ENCODE peak calls at places on chromosomes 2 and 18, in nine cellular contexts. One of them, this sample, is unnamed.

GRCh38 chr2:9832586-9832985 is 10.7 kb upstream of the TAF1B start:
- DNase-seq in lower leg skin: no peak
- DNase-seq in stomach: no peak
- DNase-seq in body of pancreas: no peak
- DNase-seq in A549: no peak
- DNase-seq in gastrocnemius medialis: no peak
- DNase-seq in uterus: no peak
- DNase-seq in IMR-90: peak; percentile 63
- DNase-seq in adrenal gland: no peak
- DNase-seq in this sample: no peak

GRCh38 chr2:123419976-123420375 is 605.1 kb upstream of the CNTNAP5 start:
- DNase-seq in lower leg skin: no peak
- DNase-seq in stomach: no peak
- DNase-seq in body of pancreas: no peak
- DNase-seq in A549: no peak
- DNase-seq in gastrocnemius medialis: no peak
- DNase-seq in uterus: no peak
- DNase-seq in IMR-90: no peak
- DNase-seq in adrenal gland: no peak
- DNase-seq in this sample: no peak

GRCh38 chr18:24115628-24116027 is 23.2 kb upstream of the CABYR start:
- DNase-seq in lower leg skin: no peak
- DNase-seq in stomach: no peak
- DNase-seq in body of pancreas: no peak
- DNase-seq in A549: no peak
- DNase-seq in gastrocnemius medialis: no peak
- DNase-seq in uterus: no peak
- DNase-seq in IMR-90: no peak
- DNase-seq in adrenal gland: no peak
- DNase-seq in this sample: peak; percentile 41

GRCh38 chr2:214410918-214411554 is at the start of gene VWC2L:
- DNase-seq in lower leg skin: no peak
- DNase-seq in stomach: peak; percentile 37
- DNase-seq in body of pancreas: peak; percentile 62
- DNase-seq in A549: peak; percentile 1
- DNase-seq in gastrocnemius medialis: peak; percentile 5
- DNase-seq in uterus: peak; percentile 10
- DNase-seq in IMR-90: peak; percentile 76
- DNase-seq in adrenal gland: peak; percentile 53
- DNase-seq in this sample: peak; percentile 70

GRCh38 chr2:69762513-69763494 is 20.9 kb downstream of the ANXA4 start:
- DNase-seq in lower leg skin: no peak
- DNase-seq in stomach: peak; percentile 42
- DNase-seq in body of pancreas: no peak
- DNase-seq in A549: no peak
- DNase-seq in gastrocnemius medialis: no peak
- DNase-seq in uterus: no peak
- DNase-seq in IMR-90: no peak
- DNase-seq in adrenal gland: no peak
- DNase-seq in this sample: no peak

GRCh38 chr2:108583903-108584520 is 49.7 kb downstream of the LIMS1 start:
- DNase-seq in lower leg skin: no peak
- DNase-seq in stomach: peak; percentile 70
- DNase-seq in body of pancreas: peak; percentile 64
- DNase-seq in A549: peak; percentile 72
- DNase-seq in gastrocnemius medialis: peak; percentile 52
- DNase-seq in uterus: peak; percentile 76
- DNase-seq in IMR-90: peak; percentile 87
- DNase-seq in adrenal gland: peak; percentile 74
- DNase-seq in this sample: peak; percentile 83

GRCh38 chr2:136997550-136997949 is 232.2 kb downstream of the THSD7B start:
- DNase-seq in lower leg skin: no peak
- DNase-seq in stomach: no peak
- DNase-seq in body of pancreas: no peak
- DNase-seq in A549: no peak
- DNase-seq in gastrocnemius medialis: no peak
- DNase-seq in uterus: no peak
- DNase-seq in IMR-90: no peak
- DNase-seq in adrenal gland: no peak
- DNase-seq in this sample: no peak

GRCh38 chr18:69948919-69949537 is 1.4 kb upstream of the CD226 start:
- DNase-seq in lower leg skin: no peak
- DNase-seq in stomach: peak; percentile 30
- DNase-seq in body of pancreas: no peak
- DNase-seq in A549: no peak
- DNase-seq in gastrocnemius medialis: no peak
- DNase-seq in uterus: no peak
- DNase-seq in IMR-90: peak; percentile 57
- DNase-seq in adrenal gland: peak; percentile 27
- DNase-seq in this sample: peak; percentile 24

GRCh38 chr18:21599585-21600525 is 649 bp downstream of the ESCO1 start:
- DNase-seq in lower leg skin: peak; percentile 91
- DNase-seq in stomach: peak; percentile 78
- DNase-seq in body of pancreas: peak; percentile 72
- DNase-seq in A549: peak; percentile 21
- DNase-seq in gastrocnemius medialis: no peak
- DNase-seq in uterus: no peak
- DNase-seq in IMR-90: peak; percentile 9
- DNase-seq in adrenal gland: peak; percentile 62
- DNase-seq in this sample: peak; percentile 59

GRCh38 chr2:20422679-20423271 is 24.1 kb upstream of the RHOB start:
- DNase-seq in lower leg skin: peak; percentile 86
- DNase-seq in stomach: no peak
- DNase-seq in body of pancreas: no peak
- DNase-seq in A549: no peak
- DNase-seq in gastrocnemius medialis: no peak
- DNase-seq in uterus: peak; percentile 39
- DNase-seq in IMR-90: peak; percentile 51
- DNase-seq in adrenal gland: no peak
- DNase-seq in this sample: peak; percentile 67

GRCh38 chr2:40371525-40372277 is 80.2 kb downstream of the SLC8A1 start:
- DNase-seq in lower leg skin: no peak
- DNase-seq in stomach: no peak
- DNase-seq in body of pancreas: no peak
- DNase-seq in A549: no peak
- DNase-seq in gastrocnemius medialis: no peak
- DNase-seq in uterus: peak; percentile 69
- DNase-seq in IMR-90: peak; percentile 90
- DNase-seq in adrenal gland: no peak
- DNase-seq in this sample: no peak

GRCh38 chr2:96789245-96789617 is 26.8 kb upstream of the CNNM3 start:
- DNase-seq in lower leg skin: no peak
- DNase-seq in stomach: no peak
- DNase-seq in body of pancreas: no peak
- DNase-seq in A549: no peak
- DNase-seq in gastrocnemius medialis: no peak
- DNase-seq in uterus: no peak
- DNase-seq in IMR-90: no peak
- DNase-seq in adrenal gland: no peak
- DNase-seq in this sample: no peak

GRCh38 chr2:30373881-30374302 is 73.2 kb upstream of the LCLAT1 start:
- DNase-seq in lower leg skin: peak; percentile 56
- DNase-seq in stomach: no peak
- DNase-seq in body of pancreas: no peak
- DNase-seq in A549: no peak
- DNase-seq in gastrocnemius medialis: no peak
- DNase-seq in uterus: no peak
- DNase-seq in IMR-90: peak; percentile 89
- DNase-seq in adrenal gland: no peak
- DNase-seq in this sample: no peak

GRCh38 chr2:33126552-33126951 is 179.8 kb downstream of the LTBP1 start:
- DNase-seq in lower leg skin: no peak
- DNase-seq in stomach: no peak
- DNase-seq in body of pancreas: no peak
- DNase-seq in A549: no peak
- DNase-seq in gastrocnemius medialis: no peak
- DNase-seq in uterus: no peak
- DNase-seq in IMR-90: no peak
- DNase-seq in adrenal gland: no peak
- DNase-seq in this sample: no peak

GRCh38 chr18:23612434-23613090 is 26.3 kb upstream of the NPC1 start:
- DNase-seq in lower leg skin: no peak
- DNase-seq in stomach: no peak
- DNase-seq in body of pancreas: no peak
- DNase-seq in A549: no peak
- DNase-seq in gastrocnemius medialis: no peak
- DNase-seq in uterus: no peak
- DNase-seq in IMR-90: no peak
- DNase-seq in adrenal gland: peak; percentile 53
- DNase-seq in this sample: no peak

GRCh38 chr2:120815292-120815691 is 79.6 kb downstream of the GLI2 start:
- DNase-seq in lower leg skin: no peak
- DNase-seq in stomach: no peak
- DNase-seq in body of pancreas: no peak
- DNase-seq in A549: no peak
- DNase-seq in gastrocnemius medialis: no peak
- DNase-seq in uterus: no peak
- DNase-seq in IMR-90: no peak
- DNase-seq in adrenal gland: no peak
- DNase-seq in this sample: no peak

GRCh38 chr2:232273903-232274598 is 104.5 kb upstream of the ALPP start:
- DNase-seq in lower leg skin: no peak
- DNase-seq in stomach: no peak
- DNase-seq in body of pancreas: no peak
- DNase-seq in A549: no peak
- DNase-seq in gastrocnemius medialis: no peak
- DNase-seq in uterus: no peak
- DNase-seq in IMR-90: no peak
- DNase-seq in adrenal gland: no peak
- DNase-seq in this sample: no peak

GRCh38 chr2:84338069-84338468 is 121.0 kb downstream of the SUCLG1 start:
- DNase-seq in lower leg skin: no peak
- DNase-seq in stomach: no peak
- DNase-seq in body of pancreas: no peak
- DNase-seq in A549: no peak
- DNase-seq in gastrocnemius medialis: no peak
- DNase-seq in uterus: no peak
- DNase-seq in IMR-90: no peak
- DNase-seq in adrenal gland: no peak
- DNase-seq in this sample: no peak

GRCh38 chr2:171034315-171034714 is 105.3 kb downstream of the GORASP2 start:
- DNase-seq in lower leg skin: no peak
- DNase-seq in stomach: no peak
- DNase-seq in body of pancreas: no peak
- DNase-seq in A549: no peak
- DNase-seq in gastrocnemius medialis: no peak
- DNase-seq in uterus: no peak
- DNase-seq in IMR-90: peak; percentile 45
- DNase-seq in adrenal gland: no peak
- DNase-seq in this sample: no peak

GRCh38 chr18:2263303-2263702 is 308.0 kb downstream of the METTL4 start:
- DNase-seq in lower leg skin: no peak
- DNase-seq in stomach: no peak
- DNase-seq in body of pancreas: no peak
- DNase-seq in A549: no peak
- DNase-seq in gastrocnemius medialis: no peak
- DNase-seq in uterus: no peak
- DNase-seq in IMR-90: no peak
- DNase-seq in adrenal gland: no peak
- DNase-seq in this sample: no peak

GRCh38 chr2:173711816-173712215 is 253.4 kb downstream of the SP3 start:
- DNase-seq in lower leg skin: no peak
- DNase-seq in stomach: no peak
- DNase-seq in body of pancreas: no peak
- DNase-seq in A549: no peak
- DNase-seq in gastrocnemius medialis: no peak
- DNase-seq in uterus: no peak
- DNase-seq in IMR-90: no peak
- DNase-seq in adrenal gland: no peak
- DNase-seq in this sample: no peak
- TF ChIP-seq POLR2A in lower leg skin: no peak
- TF ChIP-seq POLR2A in stomach: no peak
- TF ChIP-seq POLR2A in body of pancreas: no peak
- TF ChIP-seq POLR2A in A549: no peak
- TF ChIP-seq POLR2A in gastrocnemius medialis: no peak
- TF ChIP-seq POLR2A in uterus: no peak
- TF ChIP-seq POLR2A in IMR-90: no peak
- TF ChIP-seq POLR2A in adrenal gland: no peak
- TF ChIP-seq POLR2A in this sample: no peak

DNA sequence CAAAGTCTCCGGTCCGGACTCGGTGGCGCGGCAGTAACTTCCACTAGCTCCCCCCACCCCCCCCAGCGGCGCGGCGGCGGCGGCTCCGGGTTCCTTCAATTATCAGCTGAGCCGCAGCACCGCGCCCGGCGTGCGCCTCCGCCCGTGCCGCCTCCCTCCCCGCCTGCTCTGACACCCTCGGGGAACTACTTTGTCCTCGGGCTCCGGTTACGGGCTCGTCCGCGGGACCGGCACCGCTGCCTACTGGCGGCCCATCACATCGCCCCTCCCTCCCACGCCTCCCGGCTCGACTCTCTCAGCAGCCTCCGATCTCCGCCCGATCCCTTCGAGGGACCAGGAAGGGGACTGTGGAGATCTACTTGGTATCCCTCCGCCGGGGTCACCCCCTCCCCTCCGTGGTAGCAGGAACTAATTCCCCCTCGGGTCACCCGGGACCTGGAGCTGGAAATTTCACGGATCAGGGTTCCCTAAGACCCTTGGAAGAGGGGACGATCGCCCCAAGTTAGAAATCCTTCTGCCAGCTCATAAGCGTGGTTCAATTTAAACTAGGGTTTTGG is at the start of gene TRIP12:
- DNase-seq in lower leg skin: peak; percentile 98
- DNase-seq in stomach: peak; percentile 92
- DNase-seq in body of pancreas: peak; percentile 90
- DNase-seq in A549: peak; percentile 87
- DNase-seq in gastrocnemius medialis: peak; percentile 92
- DNase-seq in uterus: peak; percentile 94
- DNase-seq in IMR-90: peak; percentile 98
- DNase-seq in adrenal gland: peak; percentile 98
- DNase-seq in this sample: peak; percentile 99
- TF ChIP-seq POLR2A in lower leg skin: no peak
- TF ChIP-seq POLR2A in stomach: no peak
- TF ChIP-seq POLR2A in body of pancreas: no peak
- TF ChIP-seq POLR2A in A549: peak; percentile 25
- TF ChIP-seq POLR2A in gastrocnemius medialis: peak; percentile 49
- TF ChIP-seq POLR2A in uterus: no peak
- TF ChIP-seq POLR2A in IMR-90: no peak
- TF ChIP-seq POLR2A in adrenal gland: peak; percentile 44
- TF ChIP-seq POLR2A in this sample: no peak

GRCh38 chr2:204544961-204545860 is at the start of gene PARD3B:
- DNase-seq in lower leg skin: peak; percentile 91
- DNase-seq in stomach: peak; percentile 74
- DNase-seq in body of pancreas: peak; percentile 69
- DNase-seq in A549: peak; percentile 37
- DNase-seq in gastrocnemius medialis: peak; percentile 9
- DNase-seq in uterus: peak; percentile 44
- DNase-seq in IMR-90: peak; percentile 62
- DNase-seq in adrenal gland: peak; percentile 61
- DNase-seq in this sample: peak; percentile 9
- TF ChIP-seq POLR2A in lower leg skin: no peak
- TF ChIP-seq POLR2A in stomach: no peak
- TF ChIP-seq POLR2A in body of pancreas: peak; percentile 45
- TF ChIP-seq POLR2A in A549: peak; percentile 27
- TF ChIP-seq POLR2A in gastrocnemius medialis: no peak
- TF ChIP-seq POLR2A in uterus: no peak
- TF ChIP-seq POLR2A in IMR-90: peak; percentile 41
- TF ChIP-seq POLR2A in adrenal gland: peak; percentile 56
- TF ChIP-seq POLR2A in this sample: no peak

DNA sequence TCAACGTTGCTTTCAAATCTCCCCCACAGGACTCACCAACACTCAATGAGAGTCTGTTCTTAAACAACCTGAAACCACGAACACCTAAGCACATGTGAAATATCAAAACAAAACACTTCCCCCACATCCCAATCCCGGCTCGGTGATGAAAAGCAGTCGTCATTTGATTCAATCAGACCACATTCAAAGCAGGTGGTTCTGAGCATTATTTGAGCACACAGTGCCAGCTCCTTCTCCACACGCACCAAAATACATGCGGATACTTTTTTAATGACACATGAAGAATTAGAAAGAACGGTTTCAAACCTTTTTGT is 98.3 kb downstream of the TCF4 start:
- DNase-seq in lower leg skin: no peak
- DNase-seq in stomach: no peak
- DNase-seq in body of pancreas: no peak
- DNase-seq in A549: no peak
- DNase-seq in gastrocnemius medialis: no peak
- DNase-seq in uterus: no peak
- DNase-seq in IMR-90: peak; percentile 55
- DNase-seq in adrenal gland: no peak
- DNase-seq in this sample: no peak
- TF ChIP-seq POLR2A in lower leg skin: no peak
- TF ChIP-seq POLR2A in stomach: no peak
- TF ChIP-seq POLR2A in body of pancreas: no peak
- TF ChIP-seq POLR2A in A549: no peak
- TF ChIP-seq POLR2A in gastrocnemius medialis: no peak
- TF ChIP-seq POLR2A in uterus: no peak
- TF ChIP-seq POLR2A in IMR-90: no peak
- TF ChIP-seq POLR2A in adrenal gland: no peak
- TF ChIP-seq POLR2A in this sample: no peak

This sample was measured in NB4.